ENCODE peak calls at places on chromosomes 11 and 22, in seven cellular contexts. One of them, this sample, is unnamed.

GRCh38 chr22:19174106-19175025 is 4.2 kb downstream of the SLC25A1 start:
- DNase-seq in SHP77: no peak
- DNase-seq in substantia nigra: no peak
- DNase-seq in progenitor cell of endocrine pancreas: no peak
- DNase-seq in NCI-H2029: no peak
- DNase-seq in T-cell: no peak
- DNase-seq in fibroblast of pulmonary artery: peak
- DNase-seq in this sample: no peak

GRCh38 chr22:17085277-17086091 is 684 bp downstream of the IL17RA start:
- DNase-seq in NCI-H2029: no peak
- DNase-seq in progenitor cell of endocrine pancreas: no peak
- DNase-seq in fibroblast of pulmonary artery: no peak
- DNase-seq in SHP77: peak
- DNase-seq in substantia nigra: no peak
- DNase-seq in T-cell: no peak
- DNase-seq in this sample: no peak

GRCh38 chr11:132718711-132719641 is 813.3 kb downstream of the OPCML start:
- DNase-seq in T-cell: peak
- DNase-seq in SHP77: no peak
- DNase-seq in substantia nigra: no peak
- DNase-seq in NCI-H2029: no peak
- DNase-seq in fibroblast of pulmonary artery: no peak
- DNase-seq in progenitor cell of endocrine pancreas: no peak
- DNase-seq in this sample: peak

GRCh38 chr11:30171661-30172060 is 59.2 kb upstream of the FSHB start:
- DNase-seq in progenitor cell of endocrine pancreas: no peak
- DNase-seq in NCI-H2029: no peak
- DNase-seq in SHP77: no peak
- DNase-seq in T-cell: no peak
- DNase-seq in substantia nigra: no peak
- DNase-seq in fibroblast of pulmonary artery: no peak
- DNase-seq in this sample: no peak

GRCh38 chr22:48244388-48245118 is 1482.1 kb downstream of the TBC1D22A start:
- DNase-seq in fibroblast of pulmonary artery: no peak
- DNase-seq in SHP77: no peak
- DNase-seq in progenitor cell of endocrine pancreas: no peak
- DNase-seq in substantia nigra: no peak
- DNase-seq in T-cell: no peak
- DNase-seq in NCI-H2029: no peak
- DNase-seq in this sample: no peak

GRCh38 chr11:44147751-44148150 is 52.3 kb downstream of the EXT2 start:
- DNase-seq in SHP77: no peak
- DNase-seq in substantia nigra: no peak
- DNase-seq in progenitor cell of endocrine pancreas: no peak
- DNase-seq in NCI-H2029: no peak
- DNase-seq in fibroblast of pulmonary artery: no peak
- DNase-seq in T-cell: no peak
- DNase-seq in this sample: no peak

GRCh38 chr11:12900496-12900895 is 108.6 kb upstream of the RASSF10 start:
- DNase-seq in NCI-H2029: no peak
- DNase-seq in fibroblast of pulmonary artery: peak
- DNase-seq in substantia nigra: no peak
- DNase-seq in SHP77: no peak
- DNase-seq in T-cell: no peak
- DNase-seq in progenitor cell of endocrine pancreas: no peak
- DNase-seq in this sample: no peak

GRCh38 chr11:113419426-113420003 is 31.9 kb downstream of the ANKK1 start:
- DNase-seq in substantia nigra: no peak
- DNase-seq in fibroblast of pulmonary artery: no peak
- DNase-seq in SHP77: no peak
- DNase-seq in T-cell: no peak
- DNase-seq in NCI-H2029: no peak
- DNase-seq in progenitor cell of endocrine pancreas: no peak
- DNase-seq in this sample: no peak

GRCh38 chr11:86431258-86431657 is 56.6 kb downstream of the CCDC81 start:
- DNase-seq in substantia nigra: no peak
- DNase-seq in progenitor cell of endocrine pancreas: no peak
- DNase-seq in SHP77: no peak
- DNase-seq in NCI-H2029: no peak
- DNase-seq in fibroblast of pulmonary artery: no peak
- DNase-seq in T-cell: no peak
- DNase-seq in this sample: no peak

GRCh38 chr11:7524831-7525230 is 11.0 kb downstream of the PPFIBP2 start:
- DNase-seq in substantia nigra: no peak
- DNase-seq in progenitor cell of endocrine pancreas: no peak
- DNase-seq in NCI-H2029: peak
- DNase-seq in SHP77: no peak
- DNase-seq in fibroblast of pulmonary artery: no peak
- DNase-seq in T-cell: no peak
- DNase-seq in this sample: no peak

GRCh38 chr11:1877211-1878133 is 14.2 kb downstream of the PRR33 start:
- DNase-seq in fibroblast of pulmonary artery: peak
- DNase-seq in SHP77: no peak
- DNase-seq in NCI-H2029: no peak
- DNase-seq in T-cell: no peak
- DNase-seq in progenitor cell of endocrine pancreas: no peak
- DNase-seq in substantia nigra: no peak
- DNase-seq in this sample: no peak

GRCh38 chr11:104073950-104074349 is 37.5 kb downstream of the DDI1 start:
- DNase-seq in fibroblast of pulmonary artery: no peak
- DNase-seq in T-cell: no peak
- DNase-seq in substantia nigra: no peak
- DNase-seq in SHP77: no peak
- DNase-seq in progenitor cell of endocrine pancreas: no peak
- DNase-seq in NCI-H2029: no peak
- DNase-seq in this sample: no peak

GRCh38 chr22:39994566-39995345 is at the start of gene FAM83F:
- DNase-seq in SHP77: no peak
- DNase-seq in progenitor cell of endocrine pancreas: peak
- DNase-seq in fibroblast of pulmonary artery: no peak
- DNase-seq in T-cell: no peak
- DNase-seq in NCI-H2029: peak
- DNase-seq in substantia nigra: no peak
- DNase-seq in this sample: peak

GRCh38 chr22:19929586-19930302 is 11.8 kb upstream of the COMT start:
- DNase-seq in progenitor cell of endocrine pancreas: no peak
- DNase-seq in substantia nigra: no peak
- DNase-seq in T-cell: no peak
- DNase-seq in SHP77: no peak
- DNase-seq in NCI-H2029: no peak
- DNase-seq in fibroblast of pulmonary artery: no peak
- DNase-seq in this sample: no peak

GRCh38 chr11:67041602-67042001 is 15.0 kb upstream of the RHOD start:
- DNase-seq in SHP77: no peak
- DNase-seq in fibroblast of pulmonary artery: no peak
- DNase-seq in T-cell: no peak
- DNase-seq in progenitor cell of endocrine pancreas: no peak
- DNase-seq in substantia nigra: no peak
- DNase-seq in NCI-H2029: no peak
- DNase-seq in this sample: no peak

GRCh38 chr11:130146797-130147196 is 12.8 kb upstream of the ST14 start:
- DNase-seq in progenitor cell of endocrine pancreas: no peak
- DNase-seq in T-cell: no peak
- DNase-seq in SHP77: no peak
- DNase-seq in fibroblast of pulmonary artery: no peak
- DNase-seq in substantia nigra: no peak
- DNase-seq in NCI-H2029: no peak
- DNase-seq in this sample: no peak

GRCh38 chr11:99422581-99423434 is 402.1 kb downstream of the CNTN5 start:
- DNase-seq in SHP77: no peak
- DNase-seq in NCI-H2029: no peak
- DNase-seq in fibroblast of pulmonary artery: no peak
- DNase-seq in substantia nigra: no peak
- DNase-seq in T-cell: no peak
- DNase-seq in progenitor cell of endocrine pancreas: no peak
- DNase-seq in this sample: no peak

GRCh38 chr22:38881464-38881871 is 9.5 kb upstream of the CBX6 start:
- DNase-seq in fibroblast of pulmonary artery: peak
- DNase-seq in substantia nigra: no peak
- DNase-seq in SHP77: no peak
- DNase-seq in T-cell: no peak
- DNase-seq in NCI-H2029: no peak
- DNase-seq in progenitor cell of endocrine pancreas: no peak
- DNase-seq in this sample: no peak

GRCh38 chr11:80255021-80255420 is 814.2 kb upstream of the TENM4 start:
- DNase-seq in progenitor cell of endocrine pancreas: no peak
- DNase-seq in substantia nigra: no peak
- DNase-seq in fibroblast of pulmonary artery: no peak
- DNase-seq in T-cell: no peak
- DNase-seq in NCI-H2029: no peak
- DNase-seq in SHP77: no peak
- DNase-seq in this sample: no peak

GRCh38 chr11:71283960-71284359 is 31.6 kb upstream of the SHANK2 start:
- DNase-seq in fibroblast of pulmonary artery: no peak
- DNase-seq in SHP77: no peak
- DNase-seq in T-cell: no peak
- DNase-seq in NCI-H2029: peak
- DNase-seq in progenitor cell of endocrine pancreas: peak
- DNase-seq in substantia nigra: no peak
- DNase-seq in this sample: no peak

GRCh38 chr11:78039919-78040671 is 17.0 kb upstream of the KCTD14 start:
- DNase-seq in NCI-H2029: peak
- DNase-seq in progenitor cell of endocrine pancreas: no peak
- DNase-seq in fibroblast of pulmonary artery: peak
- DNase-seq in T-cell: no peak
- DNase-seq in substantia nigra: no peak
- DNase-seq in SHP77: peak
- DNase-seq in this sample: no peak

GRCh38 chr11:96311120-96311568 is 31.9 kb downstream of the MAML2 start:
- DNase-seq in SHP77: no peak
- DNase-seq in T-cell: no peak
- DNase-seq in fibroblast of pulmonary artery: peak
- DNase-seq in substantia nigra: no peak
- DNase-seq in NCI-H2029: no peak
- DNase-seq in progenitor cell of endocrine pancreas: no peak
- DNase-seq in this sample: no peak

GRCh38 chr22:43004362-43005035 is 10.4 kb downstream of the PACSIN2 start:
- DNase-seq in fibroblast of pulmonary artery: no peak
- DNase-seq in NCI-H2029: no peak
- DNase-seq in substantia nigra: no peak
- DNase-seq in SHP77: no peak
- DNase-seq in progenitor cell of endocrine pancreas: no peak
- DNase-seq in T-cell: no peak
- DNase-seq in this sample: no peak

GRCh38 chr22:47567741-47568140 is 805.3 kb downstream of the TBC1D22A start:
- DNase-seq in SHP77: no peak
- DNase-seq in progenitor cell of endocrine pancreas: no peak
- DNase-seq in fibroblast of pulmonary artery: no peak
- DNase-seq in NCI-H2029: no peak
- DNase-seq in substantia nigra: no peak
- DNase-seq in T-cell: no peak
- DNase-seq in this sample: no peak

GRCh38 chr11:134504146-134504905 is 92.3 kb upstream of the B3GAT1 start:
- DNase-seq in substantia nigra: no peak
- DNase-seq in progenitor cell of endocrine pancreas: no peak
- DNase-seq in fibroblast of pulmonary artery: no peak
- DNase-seq in NCI-H2029: no peak
- DNase-seq in T-cell: no peak
- DNase-seq in SHP77: no peak
- DNase-seq in this sample: no peak

GRCh38 chr11:65262381-65262680 is 569 bp downstream of the POLA2 start:
- DNase-seq in substantia nigra: no peak
- DNase-seq in NCI-H2029: no peak
- DNase-seq in T-cell: peak
- DNase-seq in SHP77: no peak
- DNase-seq in fibroblast of pulmonary artery: no peak
- DNase-seq in progenitor cell of endocrine pancreas: no peak
- DNase-seq in this sample: no peak

GRCh38 chr11:2525166-2525861 is 80.5 kb downstream of the KCNQ1 start:
- DNase-seq in NCI-H2029: peak
- DNase-seq in progenitor cell of endocrine pancreas: peak
- DNase-seq in T-cell: no peak
- DNase-seq in substantia nigra: no peak
- DNase-seq in fibroblast of pulmonary artery: no peak
- DNase-seq in SHP77: no peak
- DNase-seq in this sample: no peak